ENCODE peak calls at places on chromosomes 2 and 18, in four cellular contexts. One of them, this sample, is unnamed.

GRCh38 chr2:43269706-43270105 is 43.3 kb upstream of the ZFP36L2 start:
- DNase-seq in foreskin fibroblast: peak
- DNase-seq in astrocyte of the spinal cord: peak
- DNase-seq in cardiac fibroblast: peak
- DNase-seq in this sample: peak

GRCh38 chr18:43277164-43277600 is at the start of gene SYT4:
- DNase-seq in cardiac fibroblast: peak
- DNase-seq in astrocyte of the spinal cord: peak
- DNase-seq in foreskin fibroblast: peak
- DNase-seq in this sample: no peak

GRCh38 chr2:218605438-218605837 is 2.3 kb upstream of the PLCD4 start:
- DNase-seq in astrocyte of the spinal cord: peak
- DNase-seq in foreskin fibroblast: peak
- DNase-seq in cardiac fibroblast: no peak
- DNase-seq in this sample: peak

GRCh38 chr18:45253973-45254372 is 361.3 kb upstream of the SLC14A2 start:
- DNase-seq in foreskin fibroblast: no peak
- DNase-seq in astrocyte of the spinal cord: no peak
- DNase-seq in cardiac fibroblast: no peak
- DNase-seq in this sample: no peak

GRCh38 chr2:43897492-43897891 is 58.7 kb downstream of the ABCG8 start:
- DNase-seq in astrocyte of the spinal cord: no peak
- DNase-seq in foreskin fibroblast: no peak
- DNase-seq in cardiac fibroblast: no peak
- DNase-seq in this sample: no peak

GRCh38 chr18:713135-713490 is 683 bp upstream of the ENOSF1 start:
- DNase-seq in astrocyte of the spinal cord: no peak
- DNase-seq in foreskin fibroblast: no peak
- DNase-seq in cardiac fibroblast: no peak
- DNase-seq in this sample: no peak

GRCh38 chr2:229170907-229171306 is 100.2 kb downstream of the PID1 start:
- DNase-seq in foreskin fibroblast: peak
- DNase-seq in cardiac fibroblast: no peak
- DNase-seq in astrocyte of the spinal cord: no peak
- DNase-seq in this sample: no peak

GRCh38 chr18:46481048-46481846 is 175.8 kb downstream of the LOXHD1 start:
- DNase-seq in cardiac fibroblast: peak
- DNase-seq in astrocyte of the spinal cord: peak
- DNase-seq in foreskin fibroblast: peak
- DNase-seq in this sample: peak

GRCh38 chr2:212245868-212246267 is 292.7 kb downstream of the ERBB4 start:
- DNase-seq in astrocyte of the spinal cord: no peak
- DNase-seq in cardiac fibroblast: no peak
- DNase-seq in foreskin fibroblast: no peak
- DNase-seq in this sample: no peak

GRCh38 chr2:231926180-231926741 is at the start of gene NPPC:
- DNase-seq in astrocyte of the spinal cord: peak
- DNase-seq in cardiac fibroblast: peak
- DNase-seq in foreskin fibroblast: peak
- DNase-seq in this sample: no peak

GRCh38 chr2:208311321-208311720 is 45.3 kb downstream of the PIKFYVE start:
- DNase-seq in astrocyte of the spinal cord: no peak
- DNase-seq in foreskin fibroblast: no peak
- DNase-seq in cardiac fibroblast: no peak
- DNase-seq in this sample: no peak

GRCh38 chr2:76478636-76479035 is 767.9 kb upstream of the GCFC2 start:
- DNase-seq in cardiac fibroblast: no peak
- DNase-seq in foreskin fibroblast: no peak
- DNase-seq in astrocyte of the spinal cord: no peak
- DNase-seq in this sample: no peak

GRCh38 chr18:45054595-45054994 is 373.9 kb downstream of the SETBP1 start:
- DNase-seq in foreskin fibroblast: no peak
- DNase-seq in astrocyte of the spinal cord: no peak
- DNase-seq in cardiac fibroblast: no peak
- DNase-seq in this sample: no peak

GRCh38 chr2:175836361-175836760 is 165.7 kb downstream of the LNPK start:
- DNase-seq in astrocyte of the spinal cord: peak
- DNase-seq in foreskin fibroblast: peak
- DNase-seq in cardiac fibroblast: peak
- DNase-seq in this sample: no peak

GRCh38 chr18:46915800-46916550 is 1.3 kb downstream of the PIAS2 start:
- DNase-seq in astrocyte of the spinal cord: no peak
- DNase-seq in foreskin fibroblast: peak
- DNase-seq in cardiac fibroblast: no peak
- DNase-seq in this sample: no peak

GRCh38 chr2:75068546-75068945 is 110.1 kb downstream of the POLE4 start:
- DNase-seq in astrocyte of the spinal cord: no peak
- DNase-seq in cardiac fibroblast: peak
- DNase-seq in foreskin fibroblast: no peak
- DNase-seq in this sample: no peak
- TF ChIP-seq CTCF in astrocyte of the spinal cord: peak
- TF ChIP-seq CTCF in cardiac fibroblast: no peak
- TF ChIP-seq CTCF in foreskin fibroblast: no peak
- TF ChIP-seq CTCF in this sample: no peak

DNA sequence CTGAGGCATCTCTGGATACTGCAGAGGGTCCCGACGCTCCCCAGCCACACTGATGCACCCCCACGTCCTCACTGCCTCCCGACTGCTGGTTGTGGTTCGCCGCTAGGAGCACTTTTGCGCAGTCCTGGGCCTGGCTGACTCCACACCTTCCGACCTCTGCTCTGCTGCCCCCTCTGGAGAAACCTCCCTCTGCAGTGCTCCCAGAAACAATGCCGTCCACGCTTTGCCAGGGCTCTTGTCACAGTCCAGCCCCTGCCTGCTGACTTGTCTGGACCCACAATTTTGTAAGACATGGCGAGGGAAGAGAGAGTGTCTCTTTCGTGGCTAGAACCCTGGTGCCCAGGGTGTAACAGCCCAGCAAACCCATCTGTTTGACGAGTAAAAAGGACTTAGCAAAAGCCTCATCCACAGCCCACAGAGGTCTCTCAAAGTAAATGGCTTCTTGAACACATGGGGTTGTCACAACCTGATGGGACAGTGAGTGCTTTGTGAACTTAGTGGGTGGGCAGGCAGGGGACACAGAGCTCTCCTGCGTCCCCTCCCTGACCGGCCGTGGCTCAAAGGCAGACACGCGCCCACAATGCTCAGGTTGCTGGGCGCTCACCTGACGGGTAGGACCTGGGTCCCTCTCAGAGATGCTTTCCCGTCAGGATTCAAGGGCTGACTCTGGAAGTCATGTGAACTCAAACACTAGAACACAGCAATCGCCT is 4.0 kb downstream of the COPS9 start:
- DNase-seq in cardiac fibroblast: no peak
- DNase-seq in astrocyte of the spinal cord: no peak
- DNase-seq in foreskin fibroblast: no peak
- DNase-seq in this sample: no peak
- TF ChIP-seq CTCF in cardiac fibroblast: no peak
- TF ChIP-seq CTCF in astrocyte of the spinal cord: peak
- TF ChIP-seq CTCF in foreskin fibroblast: peak
- TF ChIP-seq CTCF in this sample: no peak

GRCh38 chr2:162964513-162964912 is 125.9 kb upstream of the KCNH7 start:
- DNase-seq in astrocyte of the spinal cord: no peak
- DNase-seq in cardiac fibroblast: no peak
- DNase-seq in foreskin fibroblast: no peak
- DNase-seq in this sample: no peak
- TF ChIP-seq CTCF in astrocyte of the spinal cord: no peak
- TF ChIP-seq CTCF in cardiac fibroblast: no peak
- TF ChIP-seq CTCF in foreskin fibroblast: no peak
- TF ChIP-seq CTCF in this sample: no peak

GRCh38 chr2:73851274-73851673 is 22.5 kb downstream of the STAMBP start:
- DNase-seq in astrocyte of the spinal cord: no peak
- DNase-seq in cardiac fibroblast: no peak
- DNase-seq in foreskin fibroblast: peak
- DNase-seq in this sample: no peak
- TF ChIP-seq CTCF in astrocyte of the spinal cord: peak
- TF ChIP-seq CTCF in cardiac fibroblast: peak
- TF ChIP-seq CTCF in foreskin fibroblast: no peak
- TF ChIP-seq CTCF in this sample: no peak

GRCh38 chr2:65620524-65620923 is 188.1 kb upstream of the SPRED2 start:
- DNase-seq in cardiac fibroblast: no peak
- DNase-seq in astrocyte of the spinal cord: no peak
- DNase-seq in foreskin fibroblast: no peak
- DNase-seq in this sample: no peak
- TF ChIP-seq CTCF in cardiac fibroblast: no peak
- TF ChIP-seq CTCF in astrocyte of the spinal cord: no peak
- TF ChIP-seq CTCF in foreskin fibroblast: no peak
- TF ChIP-seq CTCF in this sample: no peak

GRCh38 chr2:141399270-141399669 is 731.5 kb downstream of the LRP1B start:
- DNase-seq in astrocyte of the spinal cord: peak
- DNase-seq in cardiac fibroblast: peak
- DNase-seq in foreskin fibroblast: peak
- DNase-seq in this sample: no peak
- TF ChIP-seq CTCF in astrocyte of the spinal cord: peak
- TF ChIP-seq CTCF in cardiac fibroblast: peak
- TF ChIP-seq CTCF in foreskin fibroblast: peak
- TF ChIP-seq CTCF in this sample: peak

GRCh38 chr2:2621855-2622254 is 290.8 kb upstream of the MYT1L start:
- DNase-seq in foreskin fibroblast: no peak
- DNase-seq in astrocyte of the spinal cord: no peak
- DNase-seq in cardiac fibroblast: no peak
- DNase-seq in this sample: no peak
- TF ChIP-seq CTCF in foreskin fibroblast: no peak
- TF ChIP-seq CTCF in astrocyte of the spinal cord: no peak
- TF ChIP-seq CTCF in cardiac fibroblast: no peak
- TF ChIP-seq CTCF in this sample: no peak

DNA sequence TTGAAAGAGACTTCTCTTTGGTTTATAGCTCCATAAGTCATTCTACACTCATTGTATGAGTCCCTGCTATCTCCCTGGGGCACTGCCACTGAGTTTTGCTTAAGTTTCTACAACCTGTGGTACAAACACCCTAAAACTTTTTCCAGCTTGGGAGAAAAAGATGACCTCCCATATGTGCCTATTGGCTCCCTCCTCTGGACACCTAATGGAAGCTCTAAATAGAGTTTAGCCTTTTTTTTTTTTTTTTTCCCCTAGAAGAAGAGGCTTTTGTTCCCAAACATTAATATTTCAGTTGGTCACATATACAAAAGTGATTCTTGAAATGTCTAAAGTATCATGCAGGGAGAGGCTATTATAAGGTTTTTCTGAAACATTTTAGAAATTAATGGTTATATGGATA is 547.2 kb upstream of the TMEFF2 start:
- DNase-seq in cardiac fibroblast: no peak
- DNase-seq in foreskin fibroblast: no peak
- DNase-seq in astrocyte of the spinal cord: no peak
- DNase-seq in this sample: no peak
- TF ChIP-seq CTCF in cardiac fibroblast: peak
- TF ChIP-seq CTCF in foreskin fibroblast: no peak
- TF ChIP-seq CTCF in astrocyte of the spinal cord: peak
- TF ChIP-seq CTCF in this sample: no peak

GRCh38 chr2:85770369-85770768 is 16.6 kb downstream of the ATOH8 start:
- DNase-seq in foreskin fibroblast: no peak
- DNase-seq in astrocyte of the spinal cord: peak
- DNase-seq in cardiac fibroblast: no peak
- DNase-seq in this sample: no peak

GRCh38 chr2:85769987-85770362 is 16.2 kb downstream of the ATOH8 start:
- DNase-seq in foreskin fibroblast: no peak
- DNase-seq in astrocyte of the spinal cord: no peak
- DNase-seq in cardiac fibroblast: no peak
- DNase-seq in this sample: no peak

GRCh38 chr2:85767803-85768665 is 14.2 kb downstream of the ATOH8 start:
- DNase-seq in foreskin fibroblast: no peak
- DNase-seq in astrocyte of the spinal cord: no peak
- DNase-seq in cardiac fibroblast: no peak
- DNase-seq in this sample: no peak

GRCh38 chr2:85768713-85769112 is 14.9 kb downstream of the ATOH8 start:
- DNase-seq in astrocyte of the spinal cord: peak
- DNase-seq in cardiac fibroblast: peak
- DNase-seq in foreskin fibroblast: no peak
- DNase-seq in this sample: no peak

GRCh38 chr2:85769236-85769986 is 15.6 kb downstream of the ATOH8 start:
- DNase-seq in cardiac fibroblast: no peak
- DNase-seq in foreskin fibroblast: no peak
- DNase-seq in astrocyte of the spinal cord: no peak
- DNase-seq in this sample: no peak
- TF ChIP-seq CTCF in cardiac fibroblast: peak
- TF ChIP-seq CTCF in foreskin fibroblast: peak
- TF ChIP-seq CTCF in astrocyte of the spinal cord: peak
- TF ChIP-seq CTCF in this sample: peak